ENCODE peak calls at places on chromosomes 3 and 15, in seven cellular contexts. N, J, Z, L, S, R and V are unnamed samples. For H3K9me3, the result is how much of the 10 kb centered on the place peaks cover.

GRCh38 chr15:29970402-29970695 is 112.4 kb upstream of the GOLGA8J start:
- DNase-seq in N (peak), J (no peak), Z (no peak), L (no peak), S (no peak), R (no peak), V (peak)

GRCh38 chr3:45968706-45969105 is 25.4 kb downstream of the CXCR6 start:
- DNase-seq in N (peak), J (no peak), Z (no peak), L (no peak), S (peak), R (peak), V (peak)

GRCh38 chr3:121758727-121759450 is 9.3 kb upstream of the GOLGB1 start:
- DNase-seq in N (no peak), J (no peak), Z (no peak), L (no peak), S (no peak), R (peak), V (no peak)

GRCh38 chr3:73192036-73192738 is 130.7 kb downstream of the EBLN2 start:
- DNase-seq in N (no peak), J (no peak), Z (peak), L (no peak), S (peak), R (no peak), V (no peak)

GRCh38 chr3:58215317-58216025 is 4.7 kb upstream of the DNASE1L3 start:
- DNase-seq in N (no peak), J (no peak), Z (no peak), L (no peak), S (no peak), R (no peak), V (no peak)

GRCh38 chr3:115623414-115623868 is at the start of gene GAP43:
- DNase-seq in N (peak), J (no peak), Z (no peak), L (peak), S (peak), R (peak), V (peak)

GRCh38 chr3:11944052-11944673 is 60.0 kb upstream of the SYN2 start:
- DNase-seq in N (no peak), J (no peak), Z (no peak), L (no peak), S (peak), R (peak), V (peak)

GRCh38 chr3:140467104-140467577 is 210.7 kb upstream of the TRIM42 start:
- DNase-seq in N (peak), J (no peak), Z (no peak), L (no peak), S (peak), R (no peak), V (peak)

GRCh38 chr15:26630857-26631256 is 142.0 kb downstream of the GABRB3 start:
- DNase-seq in N (no peak), J (no peak), Z (peak), L (no peak), S (no peak), R (no peak), V (no peak)
- H3K9me3 ChIP-seq in N (under half), J (under half), Z (under half), L (under half), S (under half), R (under half), V (under half)

DNA sequence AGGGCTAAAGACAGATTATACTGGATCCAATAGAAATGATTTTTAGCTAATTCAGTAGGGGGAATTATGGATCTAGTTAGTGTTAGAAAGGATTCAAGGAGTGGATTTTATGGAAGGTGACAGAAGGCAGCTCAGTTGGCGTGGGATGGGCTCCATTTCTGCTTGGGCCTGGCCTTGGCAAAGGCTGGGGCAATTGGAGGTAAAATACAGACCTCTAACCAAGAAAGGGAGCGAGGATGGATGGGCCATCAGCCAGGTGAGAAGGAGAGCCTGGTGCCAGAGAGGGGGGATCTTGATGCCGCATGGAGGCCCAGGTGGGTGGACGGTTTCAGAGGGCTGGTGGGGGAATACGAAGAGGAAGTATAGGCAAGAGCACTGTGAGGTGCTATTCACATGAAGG is 40.7 kb upstream of the TRA2B start:
- DNase-seq in N (no peak), J (no peak), Z (no peak), L (no peak), S (no peak), R (no peak), V (no peak)
- H3K4me3 ChIP-seq in N (no peak), J (no peak), Z (no peak), L (no peak), S (no peak), R (no peak), V (no peak)

DNA sequence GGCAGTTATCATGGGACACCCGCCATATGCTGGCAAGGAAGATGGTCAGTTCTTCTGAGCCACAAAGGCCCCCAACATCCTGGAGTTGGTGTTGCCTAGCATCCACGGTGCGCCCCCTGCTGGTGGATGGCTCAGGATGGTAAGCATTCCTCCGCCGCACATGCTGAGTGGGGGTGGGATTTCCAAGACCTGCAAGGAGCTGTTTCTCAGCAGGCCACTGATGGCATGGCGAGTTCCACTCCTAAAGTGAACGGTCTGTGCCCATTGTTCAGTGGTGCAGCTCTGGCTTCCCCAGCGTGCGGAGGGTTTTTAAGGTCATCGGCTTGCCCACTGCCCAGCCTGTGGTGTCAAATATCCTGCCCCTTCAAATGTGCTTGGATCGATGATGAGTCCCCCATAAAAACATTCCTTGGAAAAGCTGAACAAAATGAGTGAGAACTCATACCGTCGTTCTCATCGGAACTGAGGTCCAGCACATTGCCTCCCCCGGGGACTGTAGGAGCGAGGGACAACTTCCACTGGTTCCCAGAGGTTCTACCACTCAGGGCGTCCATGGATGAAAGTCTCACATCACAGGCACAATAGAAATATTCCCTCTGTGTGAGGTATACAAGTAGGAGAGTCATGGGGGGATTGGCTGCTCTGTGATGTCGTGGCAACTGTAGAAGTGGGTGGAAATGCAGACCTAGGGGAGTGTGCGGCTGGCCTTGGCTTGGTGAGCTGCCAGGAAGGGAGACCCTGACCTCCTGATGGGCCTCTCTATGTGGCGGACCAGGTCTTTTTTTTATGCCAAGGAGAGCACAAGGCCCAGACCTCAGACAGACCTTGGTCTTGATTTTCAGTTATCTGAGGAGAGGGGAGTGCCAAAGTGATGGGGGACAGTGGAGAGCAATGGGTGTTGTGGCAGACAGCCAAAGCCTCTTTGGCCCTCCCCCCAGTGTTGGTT is 102.0 kb downstream of the SNRPN start:
- DNase-seq in N (no peak), J (no peak), Z (no peak), L (no peak), S (no peak), R (no peak), V (no peak)
- H3K9me3 ChIP-seq in N (half or more), J (half or more), Z (under half), L (half or more), S (half or more), R (under half), V (under half)

GRCh38 chr3:24522155-24522579 is 27.5 kb upstream of the THRB start:
- DNase-seq in N (no peak), J (no peak), Z (no peak), L (no peak), S (peak), R (peak), V (no peak)
- H3K4me3 ChIP-seq in N (peak), J (no peak), Z (no peak), L (peak), S (peak), R (peak), V (peak)

GRCh38 chr15:87863152-87863551 is 393.4 kb downstream of the NTRK3 start:
- DNase-seq in N (peak), J (no peak), Z (no peak), L (no peak), S (peak), R (peak), V (peak)
- H3K9me3 ChIP-seq in N (under half), J (under half), Z (under half), L (under half), S (under half), R (under half), V (under half)

GRCh38 chr15:95912280-95912625 is 418.2 kb upstream of the NR2F2 start:
- DNase-seq in N (no peak), J (no peak), Z (no peak), L (no peak), S (no peak), R (no peak), V (no peak)
- H3K4me3 ChIP-seq in N (no peak), J (no peak), Z (no peak), L (no peak), S (no peak), R (no peak), V (no peak)